ENCODE peak calls at places on chromosome 7, in four cellular contexts. Y is fibroblast of mammary gland, Z is left ventricle myocardium inferior, R is tibial artery. V is an unnamed sample.

GRCh38 chr7:51234609-51235308 is 81.8 kb downstream of the COBL start:
- DNase-seq in Y (no peak), Z (no peak), R (no peak), V (no peak)

GRCh38 chr7:151990567-151990966 is 34.3 kb downstream of the GALNTL5 start:
- DNase-seq in Y (peak), R (no peak), Z (no peak), V (no peak)

GRCh38 chr7:124276005-124276606 is 243.2 kb upstream of the TMEM229A start:
- DNase-seq in Y (no peak), Z (no peak), R (no peak), V (no peak)

GRCh38 chr7:100130608-100131453 is 4.1 kb downstream of the MBLAC1 start:
- DNase-seq in R (peak), Y (peak), Z (peak), V (peak)

GRCh38 chr7:159099711-159100231 is 44.9 kb downstream of the VIPR2 start:
- DNase-seq in R (peak), Y (no peak), Z (peak), V (no peak)

GRCh38 chr7:19982841-19983835 is 209.7 kb upstream of the TMEM196 start:
- DNase-seq in Y (peak), R (no peak), Z (no peak), V (peak)

GRCh38 chr7:30682131-30683083 is at the start of gene CRHR2:
- DNase-seq in Y (no peak), R (no peak), Z (peak), V (peak)

GRCh38 chr7:101058355-101058754 is 26.9 kb upstream of the TRIM56 start:
- DNase-seq in R (no peak), Z (peak), Y (peak), V (peak)

GRCh38 chr7:17870406-17870805 is 69.9 kb downstream of the SNX13 start:
- DNase-seq in Z (no peak), R (no peak), Y (no peak), V (no peak)

GRCh38 chr7:151148319-151149259 is 18.9 kb downstream of the GBX1 start:
- DNase-seq in Y (no peak), R (no peak), Z (no peak), V (no peak)

GRCh38 chr7:14432936-14433335 is 443.5 kb upstream of the ETV1 start:
- DNase-seq in Y (no peak), R (no peak), Z (no peak), V (no peak)

GRCh38 chr7:84492565-84493034 is 298.0 kb upstream of the SEMA3A start:
- DNase-seq in Y (peak), Z (no peak), R (no peak), V (no peak)

GRCh38 chr7:84490661-84491060 is 296.1 kb upstream of the SEMA3A start:
- DNase-seq in Z (no peak), Y (peak), R (no peak), V (no peak)

GRCh38 chr7:84497873-84498272 is 303.3 kb upstream of the SEMA3A start:
- DNase-seq in Y (no peak), R (no peak), Z (no peak), V (no peak)

DNA sequence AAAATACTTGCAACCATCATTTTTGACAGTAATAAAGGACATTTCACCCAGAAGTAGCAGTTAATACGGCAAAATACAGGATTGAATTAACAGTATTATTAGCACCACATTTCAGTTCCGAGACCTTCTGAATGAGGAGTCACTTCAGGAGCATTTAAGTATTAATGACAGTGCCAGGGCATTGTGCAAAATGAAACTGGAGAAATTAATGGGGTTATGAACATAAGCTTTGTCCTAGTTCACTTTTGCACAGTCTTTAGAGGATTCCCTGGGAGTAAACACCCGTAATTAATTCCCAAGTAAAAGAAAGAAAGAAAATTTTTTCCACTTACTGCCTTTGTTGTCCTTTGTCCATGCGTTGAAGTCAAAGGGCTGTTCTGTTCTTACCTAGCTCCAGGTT is 297.5 kb upstream of the SEMA3A start:
- DNase-seq in Y (no peak), Z (no peak), R (no peak), V (no peak)
- H3K4me3 ChIP-seq in Y (no peak), Z (no peak), R (no peak), V (no peak)

GRCh38 chr7:2038876-2039728 is 193.6 kb downstream of the MAD1L1 start:
- DNase-seq in Y (no peak), Z (peak), R (peak), V (peak)

GRCh38 chr7:2034291-2035201 is 198.2 kb downstream of the MAD1L1 start:
- DNase-seq in Y (no peak), Z (peak), R (peak), V (no peak)

GRCh38 chr7:2037805-2038635 is 194.7 kb downstream of the MAD1L1 start:
- DNase-seq in Z (peak), Y (peak), R (peak), V (peak)

GRCh38 chr7:2036786-2037185 is 196.0 kb downstream of the MAD1L1 start:
- DNase-seq in R (peak), Z (peak), Y (no peak), V (peak)

GRCh38 chr7:2037301-2037804 is 195.4 kb downstream of the MAD1L1 start:
- DNase-seq in Y (no peak), R (peak), Z (peak), V (no peak)
- H3K4me3 ChIP-seq in Y (peak), R (peak), Z (peak), V (peak)

DNA sequence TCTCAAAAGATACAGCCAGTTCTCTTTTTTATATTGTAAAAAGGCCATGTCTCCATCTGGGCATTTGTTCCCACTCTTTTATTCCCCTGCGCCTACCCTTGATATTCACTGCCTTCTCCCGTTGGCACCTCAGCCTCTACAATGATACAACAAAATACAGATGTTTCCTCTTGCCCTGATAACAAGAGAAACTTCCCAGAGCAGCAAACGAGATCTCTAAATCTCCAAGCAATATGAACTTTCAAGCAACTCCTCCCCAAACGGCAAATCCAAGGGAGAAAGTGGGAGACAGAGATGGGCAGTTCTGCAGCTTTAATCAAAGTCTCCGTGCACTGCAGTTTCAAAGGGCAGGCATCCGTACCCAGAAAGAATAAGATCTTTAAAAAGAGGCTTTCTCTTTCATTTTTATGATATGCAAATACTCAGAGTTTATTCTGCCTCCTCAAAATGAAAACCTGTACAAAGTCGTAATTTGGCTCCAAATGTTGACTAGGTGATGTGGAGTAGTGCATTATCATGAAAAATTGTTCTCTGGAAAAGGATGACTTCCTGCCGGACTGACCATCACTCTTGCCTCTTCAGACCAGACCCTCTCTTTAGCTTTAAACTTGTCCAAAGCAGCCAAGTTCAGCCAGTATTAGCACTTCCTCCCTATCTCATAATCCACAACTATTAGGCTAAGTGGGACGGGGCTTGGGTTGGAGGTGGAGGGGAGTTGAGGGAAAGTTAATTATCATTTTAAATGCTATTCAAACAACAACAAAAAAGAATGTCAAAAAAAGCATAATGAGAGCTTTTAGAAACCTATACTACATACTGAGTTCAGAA is 682 bp downstream of the HGF start:
- DNase-seq in Y (no peak), R (no peak), Z (no peak), V (no peak)
- H3K4me3 ChIP-seq in Y (peak), R (peak), Z (peak), V (peak)

DNA sequence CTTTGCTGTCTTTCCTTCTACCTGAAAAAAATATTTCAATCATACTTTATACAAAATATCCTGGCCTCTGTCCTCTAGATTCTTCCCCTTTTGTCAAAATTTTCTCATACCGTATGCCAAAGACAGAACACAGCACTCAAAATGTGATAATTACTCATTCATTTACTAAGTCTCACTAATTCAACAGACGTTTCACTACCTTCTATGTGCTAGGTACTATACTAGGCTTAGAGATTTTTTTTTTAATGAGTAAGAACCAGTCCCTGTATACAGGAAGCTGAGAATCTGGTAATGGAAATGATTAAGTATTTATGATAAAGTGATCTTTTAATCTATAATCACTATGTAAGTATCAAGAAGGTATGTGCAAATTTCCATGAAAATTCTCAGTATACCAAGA is 128.0 kb downstream of the ELAPOR2 start:
- DNase-seq in Z (no peak), Y (no peak), R (no peak), V (no peak)
- H3K4me3 ChIP-seq in Z (no peak), Y (no peak), R (no peak), V (no peak)

V was measured in right cardiac atrium.